ENCODE peak calls at places on chromosomes 5 and 9, in eight cellular contexts. One of them, this sample, is unnamed.

GRCh38 chr5:87116821-87117512 is 150.7 kb upstream of the RASA1 start:
- DNase-seq in esophagus muscularis mucosa: no peak
- DNase-seq in cardiac muscle cell: no peak
- DNase-seq in HL-60: no peak
- DNase-seq in brain microvascular endothelial cell: peak
- DNase-seq in HepG2: no peak
- DNase-seq in A549: no peak
- DNase-seq in tibial artery: no peak
- DNase-seq in this sample: no peak

GRCh38 chr9:98772364-98773155 is 23.8 kb downstream of the ANKS6 start:
- DNase-seq in HL-60: no peak
- DNase-seq in tibial artery: no peak
- DNase-seq in A549: no peak
- DNase-seq in cardiac muscle cell: no peak
- DNase-seq in HepG2: no peak
- DNase-seq in esophagus muscularis mucosa: no peak
- DNase-seq in brain microvascular endothelial cell: no peak
- DNase-seq in this sample: no peak

GRCh38 chr5:34584165-34584564 is 72.0 kb upstream of the RAI14 start:
- DNase-seq in HL-60: no peak
- DNase-seq in A549: no peak
- DNase-seq in HepG2: no peak
- DNase-seq in tibial artery: no peak
- DNase-seq in brain microvascular endothelial cell: no peak
- DNase-seq in esophagus muscularis mucosa: no peak
- DNase-seq in cardiac muscle cell: no peak
- DNase-seq in this sample: no peak

GRCh38 chr5:9782806-9783560 is 152.8 kb upstream of the TAS2R1 start:
- DNase-seq in brain microvascular endothelial cell: no peak
- DNase-seq in HL-60: no peak
- DNase-seq in esophagus muscularis mucosa: no peak
- DNase-seq in HepG2: no peak
- DNase-seq in cardiac muscle cell: peak
- DNase-seq in tibial artery: no peak
- DNase-seq in A549: no peak
- DNase-seq in this sample: no peak

GRCh38 chr5:112931473-112931872 is 9.4 kb upstream of the REEP5 start:
- DNase-seq in A549: no peak
- DNase-seq in tibial artery: no peak
- DNase-seq in esophagus muscularis mucosa: no peak
- DNase-seq in brain microvascular endothelial cell: no peak
- DNase-seq in cardiac muscle cell: peak
- DNase-seq in HepG2: no peak
- DNase-seq in HL-60: no peak
- DNase-seq in this sample: no peak

GRCh38 chr9:7536310-7536939 is 263.2 kb downstream of the DMAC1 start:
- DNase-seq in esophagus muscularis mucosa: no peak
- DNase-seq in HepG2: peak
- DNase-seq in cardiac muscle cell: peak
- DNase-seq in A549: peak
- DNase-seq in brain microvascular endothelial cell: peak
- DNase-seq in tibial artery: no peak
- DNase-seq in HL-60: no peak
- DNase-seq in this sample: no peak

GRCh38 chr5:159099049-159099760 is 511 bp downstream of the EBF1 start:
- DNase-seq in brain microvascular endothelial cell: no peak
- DNase-seq in HL-60: no peak
- DNase-seq in tibial artery: no peak
- DNase-seq in HepG2: no peak
- DNase-seq in esophagus muscularis mucosa: no peak
- DNase-seq in cardiac muscle cell: peak
- DNase-seq in A549: peak
- DNase-seq in this sample: peak

GRCh38 chr5:32785639-32786216 is 74.6 kb downstream of the NPR3 start:
- DNase-seq in HepG2: no peak
- DNase-seq in brain microvascular endothelial cell: peak
- DNase-seq in cardiac muscle cell: peak
- DNase-seq in esophagus muscularis mucosa: no peak
- DNase-seq in A549: no peak
- DNase-seq in tibial artery: no peak
- DNase-seq in HL-60: no peak
- DNase-seq in this sample: no peak

GRCh38 chr9:112341741-112342140 is 8.3 kb upstream of the PTBP3 start:
- DNase-seq in brain microvascular endothelial cell: no peak
- DNase-seq in A549: peak
- DNase-seq in HepG2: peak
- DNase-seq in HL-60: no peak
- DNase-seq in tibial artery: no peak
- DNase-seq in cardiac muscle cell: peak
- DNase-seq in esophagus muscularis mucosa: no peak
- DNase-seq in this sample: no peak

GRCh38 chr5:31106742-31107546 is 86.5 kb upstream of the CDH6 start:
- DNase-seq in brain microvascular endothelial cell: peak
- DNase-seq in tibial artery: no peak
- DNase-seq in A549: no peak
- DNase-seq in cardiac muscle cell: peak
- DNase-seq in esophagus muscularis mucosa: no peak
- DNase-seq in HepG2: no peak
- DNase-seq in HL-60: no peak
- DNase-seq in this sample: no peak

GRCh38 chr5:19067741-19068140 is 920.3 kb downstream of the CDH18 start:
- DNase-seq in A549: no peak
- DNase-seq in esophagus muscularis mucosa: no peak
- DNase-seq in HL-60: no peak
- DNase-seq in tibial artery: no peak
- DNase-seq in cardiac muscle cell: no peak
- DNase-seq in HepG2: no peak
- DNase-seq in brain microvascular endothelial cell: no peak
- DNase-seq in this sample: no peak

GRCh38 chr9:5957166-5957565 is 58.3 kb downstream of the RANBP6 start:
- DNase-seq in cardiac muscle cell: no peak
- DNase-seq in HepG2: no peak
- DNase-seq in esophagus muscularis mucosa: no peak
- DNase-seq in brain microvascular endothelial cell: no peak
- DNase-seq in A549: no peak
- DNase-seq in tibial artery: no peak
- DNase-seq in HL-60: no peak
- DNase-seq in this sample: no peak

GRCh38 chr5:140298183-140298601 is 4.7 kb downstream of the PFDN1 start:
- DNase-seq in cardiac muscle cell: peak
- DNase-seq in A549: no peak
- DNase-seq in brain microvascular endothelial cell: peak
- DNase-seq in tibial artery: no peak
- DNase-seq in esophagus muscularis mucosa: no peak
- DNase-seq in HepG2: peak
- DNase-seq in HL-60: no peak
- DNase-seq in this sample: no peak

GRCh38 chr5:140302786-140303639 is at the start of gene PFDN1:
- DNase-seq in esophagus muscularis mucosa: peak
- DNase-seq in brain microvascular endothelial cell: peak
- DNase-seq in HepG2: peak
- DNase-seq in cardiac muscle cell: peak
- DNase-seq in tibial artery: peak
- DNase-seq in A549: peak
- DNase-seq in HL-60: peak
- DNase-seq in this sample: peak

GRCh38 chr5:140299056-140299455 is 3.8 kb downstream of the PFDN1 start:
- DNase-seq in brain microvascular endothelial cell: no peak
- DNase-seq in esophagus muscularis mucosa: no peak
- DNase-seq in A549: no peak
- DNase-seq in cardiac muscle cell: no peak
- DNase-seq in HL-60: no peak
- DNase-seq in tibial artery: no peak
- DNase-seq in HepG2: no peak
- DNase-seq in this sample: no peak

GRCh38 chr5:140303987-140304386 is 1.1 kb upstream of the PFDN1 start:
- DNase-seq in cardiac muscle cell: no peak
- DNase-seq in HL-60: no peak
- DNase-seq in A549: no peak
- DNase-seq in esophagus muscularis mucosa: no peak
- DNase-seq in HepG2: no peak
- DNase-seq in tibial artery: no peak
- DNase-seq in brain microvascular endothelial cell: no peak
- DNase-seq in this sample: no peak

DNA sequence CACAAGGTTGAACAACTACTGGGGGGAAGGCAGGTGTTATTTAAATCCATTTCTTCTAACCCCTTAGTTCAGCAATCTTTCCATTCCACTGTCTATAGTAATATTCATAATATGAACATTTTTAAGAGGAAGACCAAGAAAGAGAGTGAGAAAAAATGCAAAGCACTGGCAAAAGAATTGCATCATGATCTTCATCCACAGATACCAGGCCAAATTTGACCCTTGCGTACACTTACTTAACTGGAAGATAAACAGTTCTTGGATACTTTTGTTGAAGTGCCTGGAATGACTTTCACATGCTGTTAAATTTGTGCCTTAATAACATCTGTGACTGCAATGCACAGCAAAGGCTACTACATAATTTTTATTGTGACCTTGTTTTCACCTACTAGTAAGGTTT is 1.8 kb downstream of the PFDN1 start:
- DNase-seq in A549: no peak
- DNase-seq in tibial artery: no peak
- DNase-seq in brain microvascular endothelial cell: no peak
- DNase-seq in HepG2: no peak
- DNase-seq in cardiac muscle cell: no peak
- DNase-seq in HL-60: no peak
- DNase-seq in esophagus muscularis mucosa: no peak
- DNase-seq in this sample: no peak
- H3K4me3 ChIP-seq in A549: no peak
- H3K4me3 ChIP-seq in tibial artery: no peak
- H3K4me3 ChIP-seq in brain microvascular endothelial cell: no peak
- H3K4me3 ChIP-seq in HepG2: peak
- H3K4me3 ChIP-seq in cardiac muscle cell: peak
- H3K4me3 ChIP-seq in HL-60: no peak
- H3K4me3 ChIP-seq in esophagus muscularis mucosa: no peak
- H3K4me3 ChIP-seq in this sample: no peak

GRCh38 chr5:61407706-61408105 is 75.6 kb downstream of the ZSWIM6 start:
- DNase-seq in cardiac muscle cell: no peak
- DNase-seq in HL-60: no peak
- DNase-seq in esophagus muscularis mucosa: no peak
- DNase-seq in HepG2: no peak
- DNase-seq in tibial artery: no peak
- DNase-seq in A549: peak
- DNase-seq in brain microvascular endothelial cell: no peak
- DNase-seq in this sample: no peak
- H3K27ac ChIP-seq in cardiac muscle cell: peak
- H3K27ac ChIP-seq in HL-60: no peak
- H3K27ac ChIP-seq in esophagus muscularis mucosa: peak
- H3K27ac ChIP-seq in HepG2: no peak
- H3K27ac ChIP-seq in tibial artery: no peak
- H3K27ac ChIP-seq in A549: peak
- H3K27ac ChIP-seq in brain microvascular endothelial cell: peak
- H3K27ac ChIP-seq in this sample: peak

GRCh38 chr5:64691333-64691732 is 1.0 kb downstream of the SHISAL2B start:
- DNase-seq in tibial artery: no peak
- DNase-seq in esophagus muscularis mucosa: no peak
- DNase-seq in HepG2: no peak
- DNase-seq in brain microvascular endothelial cell: no peak
- DNase-seq in HL-60: no peak
- DNase-seq in A549: peak
- DNase-seq in cardiac muscle cell: no peak
- DNase-seq in this sample: no peak

GRCh38 chr5:64693636-64694035 is 3.3 kb downstream of the SHISAL2B start:
- DNase-seq in cardiac muscle cell: no peak
- DNase-seq in HL-60: no peak
- DNase-seq in esophagus muscularis mucosa: no peak
- DNase-seq in brain microvascular endothelial cell: no peak
- DNase-seq in A549: no peak
- DNase-seq in HepG2: no peak
- DNase-seq in tibial artery: no peak
- DNase-seq in this sample: no peak

GRCh38 chr5:64688965-64689364 is 1.3 kb upstream of the SHISAL2B start:
- DNase-seq in HL-60: no peak
- DNase-seq in brain microvascular endothelial cell: no peak
- DNase-seq in esophagus muscularis mucosa: no peak
- DNase-seq in A549: no peak
- DNase-seq in cardiac muscle cell: no peak
- DNase-seq in HepG2: no peak
- DNase-seq in tibial artery: no peak
- DNase-seq in this sample: no peak

GRCh38 chr5:64690104-64690416 is 243 bp upstream of the SHISAL2B start:
- DNase-seq in HL-60: no peak
- DNase-seq in HepG2: no peak
- DNase-seq in esophagus muscularis mucosa: no peak
- DNase-seq in A549: no peak
- DNase-seq in brain microvascular endothelial cell: no peak
- DNase-seq in tibial artery: no peak
- DNase-seq in cardiac muscle cell: no peak
- DNase-seq in this sample: no peak

DNA sequence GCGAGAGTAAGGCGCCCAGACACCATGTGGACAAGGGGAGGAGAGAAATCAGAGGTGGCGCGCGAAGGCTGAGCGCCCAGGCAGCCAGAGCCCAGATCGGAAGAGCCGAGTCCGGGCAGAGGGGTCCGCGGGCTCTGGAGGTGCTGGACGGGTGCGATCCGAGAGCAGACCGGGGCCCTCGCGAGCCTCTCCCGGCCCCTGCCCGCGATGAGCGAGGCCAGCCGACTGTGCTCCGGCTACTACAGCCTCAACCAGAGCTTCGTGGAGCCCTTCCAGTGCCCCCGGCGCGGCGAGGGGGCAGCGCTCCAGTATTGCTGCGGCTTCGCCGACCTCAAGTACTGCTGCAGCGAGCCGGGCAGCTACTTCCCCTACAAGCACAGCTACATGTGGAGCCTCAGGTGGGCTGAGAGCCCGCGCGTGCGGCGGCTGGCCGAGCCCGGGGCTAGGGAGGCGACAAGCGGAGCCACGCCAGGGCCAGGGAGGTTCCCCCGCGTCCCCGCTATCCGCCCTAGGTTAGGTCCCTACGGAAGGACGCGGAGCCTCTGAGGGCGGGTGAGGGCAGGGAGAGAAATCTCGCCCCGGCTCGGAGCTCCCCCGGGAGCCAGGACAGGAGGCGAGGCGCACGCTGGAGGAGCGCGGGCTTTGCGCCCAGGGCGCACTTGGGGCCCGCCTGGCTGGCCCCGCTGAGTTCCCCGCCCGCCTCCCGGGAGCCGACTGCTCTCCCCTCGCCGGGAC is at the start of gene SHISAL2B:
- DNase-seq in HL-60: no peak
- DNase-seq in cardiac muscle cell: peak
- DNase-seq in HepG2: no peak
- DNase-seq in A549: peak
- DNase-seq in brain microvascular endothelial cell: no peak
- DNase-seq in esophagus muscularis mucosa: no peak
- DNase-seq in tibial artery: no peak
- DNase-seq in this sample: peak
- H3K4me3 ChIP-seq in HL-60: peak
- H3K4me3 ChIP-seq in cardiac muscle cell: peak
- H3K4me3 ChIP-seq in HepG2: peak
- H3K4me3 ChIP-seq in A549: peak
- H3K4me3 ChIP-seq in brain microvascular endothelial cell: peak
- H3K4me3 ChIP-seq in esophagus muscularis mucosa: peak
- H3K4me3 ChIP-seq in tibial artery: no peak
- H3K4me3 ChIP-seq in this sample: peak

DNA sequence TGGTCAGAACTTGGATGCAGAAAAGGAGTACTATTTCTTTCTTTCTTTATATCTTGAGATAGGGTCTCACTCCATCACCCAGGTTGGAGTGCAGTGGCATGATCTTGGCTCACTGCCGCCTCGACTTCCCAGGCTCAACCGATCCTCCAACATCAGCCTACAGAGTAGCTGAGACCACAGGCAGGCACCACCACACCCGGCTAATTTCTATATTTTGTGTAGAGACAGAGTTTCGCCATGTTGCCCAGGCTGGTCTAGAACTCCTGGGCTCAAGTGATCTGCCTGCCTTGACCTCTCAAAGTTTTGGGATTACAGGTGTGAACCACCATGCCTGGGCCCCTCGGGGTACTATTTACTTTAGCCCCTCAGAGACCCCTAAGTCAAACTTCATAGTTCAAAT is 323.4 kb downstream of the TRPM3 start:
- DNase-seq in esophagus muscularis mucosa: peak
- DNase-seq in tibial artery: no peak
- DNase-seq in cardiac muscle cell: no peak
- DNase-seq in HL-60: no peak
- DNase-seq in HepG2: no peak
- DNase-seq in brain microvascular endothelial cell: no peak
- DNase-seq in A549: no peak
- DNase-seq in this sample: no peak
- H3K27ac ChIP-seq in esophagus muscularis mucosa: no peak
- H3K27ac ChIP-seq in tibial artery: no peak
- H3K27ac ChIP-seq in cardiac muscle cell: no peak
- H3K27ac ChIP-seq in HL-60: no peak
- H3K27ac ChIP-seq in HepG2: no peak
- H3K27ac ChIP-seq in brain microvascular endothelial cell: no peak
- H3K27ac ChIP-seq in A549: no peak
- H3K27ac ChIP-seq in this sample: no peak